ENCODE peak calls at places on chromosome 12, in ten cellular contexts. One of them, this sample, is unnamed.

GRCh38 chr12:9064815-9065606 is 50.7 kb downstream of the A2M start:
- DNase-seq in Peyer's patch: peak; percentile 34
- DNase-seq in Panc1: no peak
- DNase-seq in mammary epithelial cell: peak; percentile 30
- DNase-seq in fibroblast of pulmonary artery: peak; percentile 41
- DNase-seq in astrocyte: peak; percentile 9
- DNase-seq in kidney: peak; percentile 96
- DNase-seq in HepG2: peak; percentile 77
- DNase-seq in lung: peak; percentile 89
- DNase-seq in GM06990: no peak
- DNase-seq in this sample: no peak

GRCh38 chr12:11769723-11770514 is 120.4 kb downstream of the ETV6 start:
- DNase-seq in mammary epithelial cell: no peak
- DNase-seq in HepG2: no peak
- DNase-seq in GM06990: no peak
- DNase-seq in astrocyte: no peak
- DNase-seq in fibroblast of pulmonary artery: no peak
- DNase-seq in kidney: no peak
- DNase-seq in Peyer's patch: peak; percentile 41
- DNase-seq in lung: no peak
- DNase-seq in Panc1: no peak
- DNase-seq in this sample: no peak

GRCh38 chr12:97404093-97404492 is 58.5 kb upstream of the RMST start:
- DNase-seq in HepG2: no peak
- DNase-seq in Panc1: no peak
- DNase-seq in fibroblast of pulmonary artery: no peak
- DNase-seq in lung: no peak
- DNase-seq in Peyer's patch: no peak
- DNase-seq in astrocyte: no peak
- DNase-seq in kidney: no peak
- DNase-seq in GM06990: no peak
- DNase-seq in mammary epithelial cell: no peak
- DNase-seq in this sample: no peak

GRCh38 chr12:24948452-24948815 is 467 bp downstream of the BCAT1 start:
- DNase-seq in mammary epithelial cell: peak; percentile 52
- DNase-seq in kidney: no peak
- DNase-seq in lung: no peak
- DNase-seq in fibroblast of pulmonary artery: peak; percentile 63
- DNase-seq in Peyer's patch: no peak
- DNase-seq in HepG2: no peak
- DNase-seq in astrocyte: peak; percentile 52
- DNase-seq in Panc1: no peak
- DNase-seq in GM06990: peak; percentile 56
- DNase-seq in this sample: no peak

GRCh38 chr12:56836317-56836716 is 73.2 kb downstream of the HSD17B6 start:
- DNase-seq in Peyer's patch: no peak
- DNase-seq in fibroblast of pulmonary artery: peak; percentile 26
- DNase-seq in kidney: peak; percentile 69
- DNase-seq in mammary epithelial cell: peak; percentile 72
- DNase-seq in GM06990: no peak
- DNase-seq in Panc1: no peak
- DNase-seq in astrocyte: peak; percentile 9
- DNase-seq in HepG2: no peak
- DNase-seq in lung: peak; percentile 78
- DNase-seq in this sample: no peak

GRCh38 chr12:71439613-71440392 is at the start of gene LGR5:
- DNase-seq in Panc1: no peak
- DNase-seq in kidney: peak; percentile 75
- DNase-seq in Peyer's patch: no peak
- DNase-seq in fibroblast of pulmonary artery: peak; percentile 19
- DNase-seq in mammary epithelial cell: peak; percentile 23
- DNase-seq in lung: no peak
- DNase-seq in astrocyte: peak; percentile 33
- DNase-seq in HepG2: peak; percentile 85
- DNase-seq in GM06990: peak; percentile 22
- DNase-seq in this sample: no peak

GRCh38 chr12:56127485-56127887 is 581 bp upstream of the ESYT1 start:
- DNase-seq in lung: no peak
- DNase-seq in kidney: no peak
- DNase-seq in fibroblast of pulmonary artery: no peak
- DNase-seq in astrocyte: no peak
- DNase-seq in mammary epithelial cell: no peak
- DNase-seq in Peyer's patch: no peak
- DNase-seq in Panc1: no peak
- DNase-seq in GM06990: no peak
- DNase-seq in HepG2: no peak
- DNase-seq in this sample: no peak

GRCh38 chr12:2891240-2892053 is 756 bp downstream of the TULP3 start:
- DNase-seq in GM06990: no peak
- DNase-seq in HepG2: peak; percentile 35
- DNase-seq in astrocyte: peak; percentile 55
- DNase-seq in Peyer's patch: peak; percentile 45
- DNase-seq in kidney: peak; percentile 86
- DNase-seq in Panc1: no peak
- DNase-seq in lung: peak; percentile 42
- DNase-seq in fibroblast of pulmonary artery: peak; percentile 67
- DNase-seq in mammary epithelial cell: peak; percentile 56
- DNase-seq in this sample: no peak

GRCh38 chr12:3757261-3757660 is 4.4 kb upstream of the CRACR2A start:
- DNase-seq in Panc1: no peak
- DNase-seq in GM06990: no peak
- DNase-seq in kidney: no peak
- DNase-seq in HepG2: peak; percentile 10
- DNase-seq in Peyer's patch: no peak
- DNase-seq in mammary epithelial cell: no peak
- DNase-seq in fibroblast of pulmonary artery: no peak
- DNase-seq in astrocyte: no peak
- DNase-seq in lung: no peak
- DNase-seq in this sample: no peak

GRCh38 chr12:130281157-130281799 is 56.4 kb upstream of the PIWIL1 start:
- DNase-seq in HepG2: no peak
- DNase-seq in GM06990: peak; percentile 13
- DNase-seq in lung: no peak
- DNase-seq in Peyer's patch: no peak
- DNase-seq in mammary epithelial cell: no peak
- DNase-seq in astrocyte: no peak
- DNase-seq in kidney: no peak
- DNase-seq in Panc1: no peak
- DNase-seq in fibroblast of pulmonary artery: no peak
- DNase-seq in this sample: no peak

GRCh38 chr12:105235299-105235746 is 651 bp downstream of the APPL2 start:
- DNase-seq in Peyer's patch: no peak
- DNase-seq in GM06990: no peak
- DNase-seq in lung: no peak
- DNase-seq in fibroblast of pulmonary artery: no peak
- DNase-seq in HepG2: no peak
- DNase-seq in astrocyte: no peak
- DNase-seq in Panc1: no peak
- DNase-seq in mammary epithelial cell: peak; percentile 64
- DNase-seq in kidney: no peak
- DNase-seq in this sample: no peak

GRCh38 chr12:105233045-105233905 is 2.7 kb downstream of the APPL2 start:
- DNase-seq in mammary epithelial cell: no peak
- DNase-seq in lung: no peak
- DNase-seq in Peyer's patch: no peak
- DNase-seq in fibroblast of pulmonary artery: no peak
- DNase-seq in astrocyte: no peak
- DNase-seq in Panc1: no peak
- DNase-seq in kidney: no peak
- DNase-seq in HepG2: no peak
- DNase-seq in GM06990: no peak
- DNase-seq in this sample: no peak

GRCh38 chr12:105237671-105238070 is 1.7 kb upstream of the APPL2 start:
- DNase-seq in astrocyte: no peak
- DNase-seq in HepG2: no peak
- DNase-seq in Panc1: no peak
- DNase-seq in GM06990: no peak
- DNase-seq in fibroblast of pulmonary artery: no peak
- DNase-seq in kidney: no peak
- DNase-seq in mammary epithelial cell: no peak
- DNase-seq in lung: no peak
- DNase-seq in Peyer's patch: no peak
- DNase-seq in this sample: no peak

GRCh38 chr12:105234197-105234596 is 1.8 kb downstream of the APPL2 start:
- DNase-seq in HepG2: no peak
- DNase-seq in Panc1: no peak
- DNase-seq in kidney: no peak
- DNase-seq in mammary epithelial cell: no peak
- DNase-seq in GM06990: no peak
- DNase-seq in fibroblast of pulmonary artery: no peak
- DNase-seq in Peyer's patch: no peak
- DNase-seq in astrocyte: no peak
- DNase-seq in lung: no peak
- DNase-seq in this sample: no peak

DNA sequence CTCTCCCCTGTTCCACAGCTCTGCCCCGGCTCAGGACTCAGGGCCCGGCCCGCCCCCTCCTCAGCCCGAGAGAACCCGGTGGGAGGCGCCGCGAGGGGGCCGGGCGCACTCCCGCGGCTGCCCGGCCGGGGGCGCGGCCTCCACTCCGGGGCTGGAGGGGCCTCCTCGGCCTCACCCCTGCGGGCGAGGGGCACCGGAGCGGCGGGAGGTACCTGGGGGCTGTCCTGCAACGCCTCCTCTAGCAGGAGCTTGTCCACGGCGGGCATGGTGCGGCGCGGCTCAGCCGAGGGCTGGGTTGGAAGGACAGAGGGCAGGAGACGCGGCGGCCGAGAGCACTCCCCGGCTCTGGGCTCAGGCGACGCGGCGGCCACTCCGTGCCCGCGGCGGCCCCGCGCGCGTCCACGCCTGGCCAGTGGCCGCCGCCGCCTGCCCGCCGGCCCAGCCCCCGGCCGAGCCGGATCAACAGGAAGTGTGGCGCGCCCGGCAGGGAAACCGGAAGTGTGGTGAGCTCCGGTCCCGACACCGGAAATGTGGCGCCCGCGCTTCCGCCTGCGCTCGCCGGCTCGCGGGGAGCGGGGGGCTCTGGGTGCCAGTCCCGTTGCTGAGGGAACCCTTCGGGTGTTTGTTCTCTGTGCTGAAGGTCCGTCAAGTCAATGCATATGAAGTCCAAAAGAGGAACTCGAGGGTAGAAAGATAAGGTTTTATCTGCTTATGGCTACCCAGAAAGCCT is at the start of gene APPL2:
- DNase-seq in HepG2: peak; percentile 83
- DNase-seq in GM06990: peak; percentile 86
- DNase-seq in kidney: peak; percentile 97
- DNase-seq in fibroblast of pulmonary artery: peak; percentile 89
- DNase-seq in lung: peak; percentile 90
- DNase-seq in Peyer's patch: peak; percentile 88
- DNase-seq in astrocyte: peak; percentile 76
- DNase-seq in Panc1: no peak
- DNase-seq in mammary epithelial cell: peak; percentile 78
- DNase-seq in this sample: no peak
- TF ChIP-seq CTCF in HepG2: peak; percentile 51
- TF ChIP-seq CTCF in GM06990: no peak
- TF ChIP-seq CTCF in kidney: no peak
- TF ChIP-seq CTCF in fibroblast of pulmonary artery: no peak
- TF ChIP-seq CTCF in lung: no peak
- TF ChIP-seq CTCF in Peyer's patch: peak; percentile 42
- TF ChIP-seq CTCF in astrocyte: no peak
- TF ChIP-seq CTCF in Panc1: peak; percentile 47
- TF ChIP-seq CTCF in mammary epithelial cell: peak; percentile 16
- TF ChIP-seq CTCF in this sample: peak; percentile 8

DNA sequence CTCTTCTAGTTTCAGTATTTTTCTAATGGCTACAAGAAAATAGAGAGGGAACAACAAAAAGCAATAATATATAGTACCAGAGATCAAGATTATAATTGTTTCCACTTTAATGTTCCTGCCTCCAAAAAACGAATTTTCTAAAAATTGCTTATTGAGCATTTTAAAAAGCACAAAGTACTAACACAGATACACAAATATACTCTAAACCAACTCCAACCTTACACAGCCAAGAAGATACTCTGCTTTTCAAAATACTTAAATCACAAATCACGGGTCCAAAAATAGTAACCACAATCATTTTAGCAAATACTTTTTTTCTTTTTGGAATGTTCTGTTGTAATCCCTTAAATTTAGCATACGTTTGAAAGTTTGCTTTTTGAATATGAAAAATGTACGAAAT is 2.0 kb downstream of the YAF2 start:
- DNase-seq in kidney: no peak
- DNase-seq in Panc1: no peak
- DNase-seq in GM06990: no peak
- DNase-seq in Peyer's patch: no peak
- DNase-seq in fibroblast of pulmonary artery: no peak
- DNase-seq in astrocyte: peak; percentile 16
- DNase-seq in HepG2: no peak
- DNase-seq in mammary epithelial cell: no peak
- DNase-seq in lung: no peak
- DNase-seq in this sample: no peak
- H3K4me3 ChIP-seq in kidney: no peak overlapping the region
- H3K4me3 ChIP-seq in Panc1: no peak overlapping the region
- H3K4me3 ChIP-seq in GM06990: peak overlapping the region; percentile 9
- H3K4me3 ChIP-seq in Peyer's patch: no peak overlapping the region
- H3K4me3 ChIP-seq in fibroblast of pulmonary artery: peak overlapping the region; percentile 74
- H3K4me3 ChIP-seq in astrocyte: no peak overlapping the region
- H3K4me3 ChIP-seq in HepG2: no peak overlapping the region
- H3K4me3 ChIP-seq in mammary epithelial cell: peak overlapping the region; percentile 82
- H3K4me3 ChIP-seq in lung: no peak overlapping the region
- H3K4me3 ChIP-seq in this sample: no peak overlapping the region

DNA sequence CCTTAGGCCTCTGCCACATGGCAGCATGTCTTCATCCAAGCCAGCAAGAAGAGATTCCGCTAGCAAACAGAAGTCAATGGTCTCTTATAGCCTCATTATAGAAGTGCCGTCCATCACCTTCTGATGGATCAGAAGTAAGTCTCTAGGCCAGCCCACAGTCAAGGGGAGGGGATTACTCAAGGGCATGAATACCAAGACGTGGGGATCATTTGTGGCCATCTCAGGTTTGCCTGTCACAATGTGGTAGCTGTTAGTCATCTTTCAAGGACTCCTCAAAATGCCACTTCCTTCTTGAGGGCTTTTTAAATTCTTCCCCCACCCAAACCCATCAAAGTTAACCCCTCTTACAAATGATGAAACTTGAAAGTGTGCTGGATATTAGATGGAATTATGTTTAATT is 8.1 kb upstream of the ADCY6 start:
- DNase-seq in HepG2: no peak
- DNase-seq in astrocyte: peak; percentile 50
- DNase-seq in kidney: no peak
- DNase-seq in lung: no peak
- DNase-seq in Peyer's patch: no peak
- DNase-seq in mammary epithelial cell: no peak
- DNase-seq in fibroblast of pulmonary artery: no peak
- DNase-seq in GM06990: no peak
- DNase-seq in Panc1: no peak
- DNase-seq in this sample: no peak
- TF ChIP-seq CTCF in HepG2: no peak
- TF ChIP-seq CTCF in astrocyte: no peak
- TF ChIP-seq CTCF in kidney: no peak
- TF ChIP-seq CTCF in lung: no peak
- TF ChIP-seq CTCF in Peyer's patch: no peak
- TF ChIP-seq CTCF in mammary epithelial cell: no peak
- TF ChIP-seq CTCF in fibroblast of pulmonary artery: no peak
- TF ChIP-seq CTCF in GM06990: no peak
- TF ChIP-seq CTCF in Panc1: no peak
- TF ChIP-seq CTCF in this sample: no peak

DNA sequence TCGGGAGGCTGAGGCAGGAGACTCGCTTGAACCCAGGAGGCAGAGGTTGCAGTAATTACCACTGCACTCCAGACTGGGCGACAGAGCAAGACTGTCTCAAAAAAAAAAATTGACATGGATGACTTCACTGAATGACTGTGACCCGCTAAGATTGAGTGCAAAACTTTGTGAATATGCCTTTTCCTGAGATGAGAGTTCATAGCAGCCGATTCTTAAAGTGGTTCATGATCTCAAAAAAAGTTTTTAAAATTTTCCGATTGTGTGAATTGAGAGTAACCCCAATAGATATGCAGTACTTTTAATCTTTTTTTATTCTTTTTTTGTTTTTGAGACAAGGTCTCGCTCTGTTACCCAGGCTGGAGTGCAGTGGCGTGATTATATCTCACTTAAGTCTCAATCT is 1.2 kb downstream of the TCTN1 start:
- DNase-seq in astrocyte: no peak
- DNase-seq in kidney: no peak
- DNase-seq in Peyer's patch: no peak
- DNase-seq in GM06990: peak; percentile 61
- DNase-seq in Panc1: no peak
- DNase-seq in fibroblast of pulmonary artery: no peak
- DNase-seq in mammary epithelial cell: no peak
- DNase-seq in lung: no peak
- DNase-seq in HepG2: no peak
- DNase-seq in this sample: no peak
- H3K4me3 ChIP-seq in astrocyte: no peak overlapping the region
- H3K4me3 ChIP-seq in kidney: no peak overlapping the region
- H3K4me3 ChIP-seq in Peyer's patch: no peak overlapping the region
- H3K4me3 ChIP-seq in GM06990: peak overlapping the region; percentile 84
- H3K4me3 ChIP-seq in Panc1: no peak overlapping the region
- H3K4me3 ChIP-seq in fibroblast of pulmonary artery: no peak overlapping the region
- H3K4me3 ChIP-seq in mammary epithelial cell: no peak overlapping the region
- H3K4me3 ChIP-seq in lung: no peak overlapping the region
- H3K4me3 ChIP-seq in HepG2: no peak overlapping the region
- H3K4me3 ChIP-seq in this sample: no peak overlapping the region